ENCODE peak calls at places on chromosomes 6 and 20, in five cellular contexts. One of them, this sample, is unnamed.

GRCh38 chr6:31142356-31142755 is 3.5 kb upstream of the PSORS1C2 start:
- DNase-seq in WERI-Rb-1: peak
- DNase-seq in choroid plexus epithelial cell: no peak
- DNase-seq in H9: no peak
- DNase-seq in ovary: no peak
- DNase-seq in this sample: no peak

GRCh38 chr20:841568-842546 is 8.3 kb downstream of the FAM110A start:
- DNase-seq in choroid plexus epithelial cell: no peak
- DNase-seq in ovary: no peak
- DNase-seq in H9: peak
- DNase-seq in WERI-Rb-1: no peak
- DNase-seq in this sample: no peak

GRCh38 chr20:59159822-59160740 is 3.5 kb upstream of the ZNF831 start:
- DNase-seq in ovary: no peak
- DNase-seq in H9: no peak
- DNase-seq in WERI-Rb-1: no peak
- DNase-seq in choroid plexus epithelial cell: no peak
- DNase-seq in this sample: no peak

GRCh38 chr6:129312865-129313264 is 397.1 kb downstream of the ARHGAP18 start:
- DNase-seq in ovary: no peak
- DNase-seq in H9: no peak
- DNase-seq in WERI-Rb-1: no peak
- DNase-seq in choroid plexus epithelial cell: peak
- DNase-seq in this sample: no peak

GRCh38 chr6:6661191-6661590 is 72.7 kb downstream of the LY86 start:
- DNase-seq in ovary: no peak
- DNase-seq in H9: no peak
- DNase-seq in WERI-Rb-1: no peak
- DNase-seq in choroid plexus epithelial cell: no peak
- DNase-seq in this sample: no peak

GRCh38 chr6:46528956-46529750 is 37.9 kb upstream of the RCAN2 start:
- DNase-seq in choroid plexus epithelial cell: peak
- DNase-seq in WERI-Rb-1: no peak
- DNase-seq in H9: no peak
- DNase-seq in ovary: no peak
- DNase-seq in this sample: no peak

GRCh38 chr6:145400508-145400907 is 334.8 kb downstream of the EPM2A start:
- DNase-seq in WERI-Rb-1: no peak
- DNase-seq in ovary: no peak
- DNase-seq in H9: no peak
- DNase-seq in choroid plexus epithelial cell: no peak
- DNase-seq in this sample: no peak

GRCh38 chr6:142242269-142242668 is 59.5 kb upstream of the ADGRG6 start:
- DNase-seq in choroid plexus epithelial cell: peak
- DNase-seq in ovary: no peak
- DNase-seq in H9: no peak
- DNase-seq in WERI-Rb-1: no peak
- DNase-seq in this sample: no peak

GRCh38 chr6:163955131-163955530 is 540.6 kb downstream of the QKI start:
- DNase-seq in ovary: no peak
- DNase-seq in H9: no peak
- DNase-seq in WERI-Rb-1: no peak
- DNase-seq in choroid plexus epithelial cell: peak
- DNase-seq in this sample: no peak

GRCh38 chr20:18258126-18258860 is 30.0 kb upstream of the ZNF133 start:
- DNase-seq in WERI-Rb-1: no peak
- DNase-seq in ovary: no peak
- DNase-seq in choroid plexus epithelial cell: no peak
- DNase-seq in H9: no peak
- DNase-seq in this sample: no peak

GRCh38 chr6:44228031-44228430 is 4.6 kb downstream of the SLC29A1 start:
- DNase-seq in ovary: no peak
- DNase-seq in H9: no peak
- DNase-seq in choroid plexus epithelial cell: no peak
- DNase-seq in WERI-Rb-1: no peak
- DNase-seq in this sample: no peak

GRCh38 chr6:39062014-39062740 is 13.6 kb downstream of the GLP1R start:
- DNase-seq in ovary: no peak
- DNase-seq in WERI-Rb-1: peak
- DNase-seq in H9: no peak
- DNase-seq in choroid plexus epithelial cell: no peak
- DNase-seq in this sample: no peak